ENCODE peak calls at places on chromosomes 2 and 18, in four cellular contexts. T is retina, W is IMR-90, B is SHP77 treated with DMSO at 0.1 percent for 48 hours. C is an unnamed sample.
A peak's percentile ranks its signal among the peaks of the same experiment; 100 is the strongest.

GRCh38 chr18:7803956-7804469 is 236.9 kb downstream of the PTPRM start:
- DNase-seq in T (no peak), W (no peak), B (no peak), C (no peak)

GRCh38 chr2:230751062-230751461 is 38.4 kb downstream of the CAB39 start:
- DNase-seq in T (no peak), W (peak; percentile 88), B (no peak), C (no peak)

GRCh38 chr2:46909771-46910419 is 5.7 kb downstream of the MCFD2 start:
- DNase-seq in T (no peak), W (peak; percentile 88), B (no peak), C (no peak)

GRCh38 chr2:105460048-105460732 is 61.3 kb upstream of the FHL2 start:
- DNase-seq in T (no peak), W (no peak), B (no peak), C (no peak)

GRCh38 chr2:230067990-230068657 is 600 bp downstream of the SLC16A14 start:
- DNase-seq in T (peak; percentile 94), W (peak; percentile 13), B (no peak), C (no peak)

GRCh38 chr18:75160315-75160714 is 48.6 kb downstream of the PTGR3 start:
- DNase-seq in T (peak; percentile 44), W (no peak), B (no peak), C (no peak)

GRCh38 chr2:168136392-168136977 is 110.9 kb downstream of the STK39 start:
- DNase-seq in T (no peak), W (peak; percentile 48), B (no peak), C (no peak)

GRCh38 chr2:98388601-98389247 is 42.5 kb downstream of the CNGA3 start:
- DNase-seq in T (no peak), W (no peak), B (no peak), C (no peak)

GRCh38 chr18:11657554-11657953 is 31.5 kb upstream of the GNAL start:
- DNase-seq in T (no peak), W (no peak), B (no peak), C (no peak)

GRCh38 chr18:49886891-49887764 is 73.8 kb upstream of the ACAA2 start:
- DNase-seq in T (no peak), W (no peak), B (no peak), C (no peak)

GRCh38 chr2:55014962-55015939 is 35.0 kb downstream of the RTN4 start:
- DNase-seq in T (peak; percentile 11), W (peak; percentile 65), B (peak; percentile 80), C (no peak)

GRCh38 chr2:239443666-239444567 is 43.1 kb upstream of the HDAC4 start:
- DNase-seq in T (no peak), W (peak; percentile 2), B (no peak), C (no peak)

GRCh38 chr2:42096869-42097591 is 49.2 kb downstream of the PKDCC start:
- DNase-seq in T (no peak), W (no peak), B (no peak), C (no peak)

GRCh38 chr2:101781326-101781725 is 83.8 kb downstream of the MAP4K4 start:
- DNase-seq in T (peak; percentile 32), W (no peak), B (no peak), C (no peak)

GRCh38 chr2:73859721-73860586 is 31.2 kb downstream of the STAMBP start:
- DNase-seq in T (no peak), W (peak; percentile 97), B (no peak), C (no peak)

GRCh38 chr2:177970670-177971454 is 101.7 kb downstream of the PDE11A start:
- DNase-seq in T (no peak), W (no peak), B (no peak), C (no peak)

GRCh38 chr18:59180150-59180845 is 39.7 kb upstream of the GRP start:
- DNase-seq in T (no peak), W (peak; percentile 62), B (no peak), C (no peak)

GRCh38 chr2:163401481-163401880 is 334.3 kb downstream of the FIGN start:
- DNase-seq in T (no peak), W (peak; percentile 13), B (no peak), C (no peak)

GRCh38 chr18:49018553-49018943 is 67.8 kb upstream of the SMAD7 start:
- DNase-seq in T (no peak), W (no peak), B (no peak), C (no peak)

GRCh38 chr2:30209227-30209626 is 22.1 kb upstream of the LBH start:
- DNase-seq in T (no peak), W (no peak), B (no peak), C (no peak)

C was measured in NCI-H187 treated with DMSO at 0.1 percent for 48 hours.